ENCODE peak calls at places on chromosomes 16 and 17, in eight cellular contexts. S, T, O, D, Y, M, Q and P are unnamed samples. For H3K27me3, the result is how much of the 10 kb centered on the place peaks cover.

GRCh38 chr17:75457047-75457654 is 716 bp downstream of the TMEM94 start:
- DNase-seq in Y (peak), O (peak), M (no peak), T (peak), S (no peak), D (no peak), Q (peak), P (no peak)

GRCh38 chr17:42361781-42362186 is 26.5 kb downstream of the STAT3 start:
- DNase-seq in O (no peak), D (no peak), Y (no peak), S (no peak), Q (no peak), T (no peak), M (no peak), P (no peak)

GRCh38 chr16:1634541-1634940 is 22.4 kb downstream of the CRAMP1 start:
- DNase-seq in Y (no peak), T (no peak), S (no peak), M (no peak), Q (no peak), O (no peak), D (no peak), P (no peak)

GRCh38 chr16:9092282-9092962 is 978 bp downstream of the HAPSTR1 start:
- DNase-seq in Y (peak), O (no peak), D (no peak), Q (no peak), T (peak), M (no peak), S (peak), P (no peak)

GRCh38 chr16:65745201-65745600 is 621.3 kb upstream of the CDH5 start:
- DNase-seq in Y (no peak), T (peak), O (no peak), Q (peak), M (no peak), D (no peak), S (no peak), P (no peak)

GRCh38 chr17:40552806-40553693 is 12.2 kb downstream of the CCR7 start:
- DNase-seq in Y (peak), D (no peak), S (no peak), T (no peak), M (no peak), Q (peak), O (no peak), P (no peak)

GRCh38 chr17:65438708-65439294 is 122.6 kb downstream of the AXIN2 start:
- DNase-seq in Y (no peak), T (no peak), S (no peak), D (no peak), M (peak), Q (peak), O (peak), P (no peak)

GRCh38 chr16:56355786-56356275 is 69.5 kb downstream of the AMFR start:
- DNase-seq in T (peak), D (no peak), O (no peak), Q (no peak), M (no peak), Y (peak), S (no peak), P (no peak)

GRCh38 chr17:27418366-27418615 is 38.0 kb upstream of the KSR1 start:
- DNase-seq in M (no peak), T (no peak), D (no peak), Y (no peak), S (no peak), Q (no peak), O (no peak), P (no peak)

GRCh38 chr17:40345161-40346034 is 19.1 kb downstream of the GJD3 start:
- DNase-seq in Q (peak), D (no peak), M (no peak), S (no peak), Y (peak), T (peak), O (peak), P (no peak)

GRCh38 chr16:49756971-49757743 is 98.8 kb downstream of the ZNF423 start:
- DNase-seq in T (no peak), M (peak), Y (no peak), D (no peak), S (no peak), O (peak), Q (peak), P (no peak)

GRCh38 chr17:9622961-9623360 is 22.4 kb upstream of the USP43 start:
- DNase-seq in Y (no peak), D (no peak), Q (no peak), T (no peak), S (no peak), O (no peak), M (no peak), P (no peak)

GRCh38 chr16:6131526-6132050 is 1034.0 kb upstream of the EEF2KMT start:
- DNase-seq in M (no peak), Y (no peak), T (no peak), D (no peak), O (no peak), S (no peak), Q (peak), P (no peak)

GRCh38 chr17:68456529-68457167 is 648 bp downstream of the WIPI1 start:
- DNase-seq in S (peak), M (peak), Y (peak), D (no peak), Q (peak), O (peak), T (peak), P (peak)

GRCh38 chr17:58991718-58992331 is 114.9 kb downstream of the TRIM37 start:
- DNase-seq in S (no peak), O (peak), M (peak), T (no peak), Y (no peak), D (no peak), Q (peak), P (peak)

GRCh38 chr16:68084504-68085258 is 489 bp upstream of the NFATC3 start:
- DNase-seq in T (peak), D (peak), Y (peak), O (no peak), S (peak), Q (peak), M (peak), P (no peak)

GRCh38 chr16:89190150-89190958 is 10.0 kb downstream of the SLC22A31 start:
- DNase-seq in Q (no peak), Y (peak), M (no peak), O (no peak), T (no peak), S (no peak), D (no peak), P (no peak)

GRCh38 chr17:40956401-40957254 is 10.1 kb downstream of the KRT39 start:
- DNase-seq in T (no peak), O (peak), M (peak), S (no peak), Q (peak), Y (no peak), D (no peak), P (peak)

DNA sequence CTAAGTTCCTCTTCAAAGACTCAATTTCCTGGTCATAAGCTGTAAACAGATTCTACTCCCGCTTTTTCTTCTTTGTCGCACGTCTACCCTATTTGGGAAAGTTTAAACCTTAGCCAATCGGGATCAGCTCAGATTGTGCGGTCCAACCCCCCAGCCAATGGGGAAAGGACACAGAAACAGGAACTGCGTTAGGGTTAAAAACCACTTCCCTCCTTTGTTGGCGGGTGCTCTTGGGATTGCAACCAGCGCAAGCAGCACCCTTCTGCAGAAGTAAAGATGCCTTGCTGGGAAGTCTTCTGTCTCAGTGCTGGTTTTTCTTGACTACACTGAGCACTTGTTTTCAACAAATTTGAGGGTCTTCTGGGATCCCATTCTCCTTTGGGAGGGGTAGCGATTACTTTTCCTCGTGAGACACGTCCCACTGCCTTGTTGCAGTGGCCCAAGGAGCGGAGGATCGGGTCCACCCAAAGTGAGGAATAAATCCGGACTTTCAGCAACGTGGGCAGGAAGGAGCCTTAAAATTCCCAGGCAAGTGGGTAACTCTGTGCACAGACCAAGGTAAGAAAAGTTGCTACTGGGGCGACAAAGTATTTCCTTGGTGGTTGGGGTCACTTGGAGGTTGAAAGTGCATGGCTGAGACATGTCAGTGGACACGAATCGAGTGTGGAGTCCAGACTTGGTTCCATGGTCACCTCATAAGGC is 1.0 kb upstream of the YPEL3 start:
- DNase-seq in O (no peak), M (no peak), T (no peak), Q (no peak), Y (no peak), D (no peak), S (no peak), P (no peak)
- H3K4me3 ChIP-seq in O (no peak), M (no peak), T (peak), Q (no peak), Y (peak), D (peak), S (peak), P (peak)

DNA sequence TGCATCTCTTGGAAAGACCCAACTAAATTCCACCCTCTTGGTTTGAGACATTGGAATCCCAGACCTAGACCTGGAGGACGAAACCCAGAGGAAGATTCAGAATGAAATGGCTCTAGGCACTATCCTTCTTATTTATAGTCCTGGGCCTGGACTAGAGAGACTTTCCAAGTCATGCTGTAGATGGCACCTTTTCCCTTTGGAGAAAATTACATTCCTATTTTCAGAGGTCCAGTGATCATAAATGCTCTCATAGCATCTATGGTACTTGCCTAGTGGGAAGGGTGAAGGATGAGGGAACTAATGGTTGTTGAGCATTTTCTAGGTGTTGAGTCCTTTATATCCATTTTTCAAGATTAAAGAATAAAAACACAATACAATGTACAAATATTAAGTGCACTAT is 37.1 kb downstream of the SPACA3 start:
- DNase-seq in D (no peak), T (no peak), Y (no peak), O (peak), Q (no peak), S (no peak), M (no peak), P (no peak)
- TF ChIP-seq CTCF in D (no peak), T (no peak), Y (no peak), O (peak), Q (no peak), S (no peak), M (no peak), P (no peak)

GRCh38 chr17:81542431-81543338 is 9.5 kb downstream of the FAAP100 start:
- DNase-seq in O (no peak), Q (no peak), Y (no peak), D (no peak), T (peak), S (no peak), M (no peak), P (no peak)
- H3K27me3 ChIP-seq in O (under half), Q (under half), Y (under half), D (under half), T (under half), S (under half), M (under half), P (under half)

GRCh38 chr16:61480250-61480649 is 556.0 kb downstream of the CDH8 start:
- DNase-seq in D (no peak), M (no peak), T (no peak), O (no peak), Q (no peak), Y (no peak), S (no peak), P (no peak)
- H3K4me3 ChIP-seq in D (no peak), M (no peak), T (no peak), O (no peak), Q (no peak), Y (no peak), S (no peak), P (no peak)

GRCh38 chr16:84143784-84144199 is 1.2 kb downstream of the HSDL1 start:
- DNase-seq in Y (no peak), Q (no peak), T (no peak), M (no peak), O (no peak), S (no peak), D (no peak), P (no peak)

GRCh38 chr16:84143081-84143480 is 1.9 kb downstream of the HSDL1 start:
- DNase-seq in T (no peak), Q (no peak), D (no peak), S (no peak), Y (no peak), M (no peak), O (no peak), P (no peak)

GRCh38 chr16:84141143-84141670 is 3.8 kb downstream of the HSDL1 start:
- DNase-seq in Q (no peak), D (no peak), S (no peak), Y (no peak), T (peak), O (no peak), M (no peak), P (no peak)

GRCh38 chr16:84144859-84145639 is at the start of the genes DNAAF1 and HSDL1:
- DNase-seq in D (peak), M (peak), Q (peak), O (peak), Y (peak), S (peak), T (peak), P (peak)

GRCh38 chr16:84144301-84144858 is 597 bp downstream of the HSDL1 start:
- DNase-seq in Y (peak), D (no peak), M (no peak), S (peak), Q (no peak), T (peak), O (peak), P (no peak)
- TF ChIP-seq CTCF in Y (no peak), D (no peak), M (peak), S (peak), Q (no peak), T (no peak), O (peak), P (peak)

GRCh38 chr17:79613195-79613517 is 2.3 kb upstream of the RBFOX3 start:
- DNase-seq in M (no peak), O (no peak), D (no peak), Y (no peak), Q (no peak), S (no peak), T (no peak), P (no peak)
- H3K27me3 ChIP-seq in M (under half), O (half or more), D (under half), Y (under half), Q (under half), S (half or more), T (half or more), P (under half)